ENCODE peak calls at places on chromosome 3, in six cellular contexts. S is K562, G is GM12878, R is IMR-90, C is SK-N-SH, K is HepG2. O is an unnamed sample.

GRCh38 chr3:72018339-72018984 is 233.5 kb upstream of the PROK2 start:
- DNase-seq in K (no peak), C (no peak), R (peak), S (peak), G (no peak), O (no peak)

GRCh38 chr3:190194506-190194905 is 73.8 kb upstream of the P3H2 start:
- DNase-seq in K (no peak), C (no peak), R (no peak), S (no peak), G (no peak), O (no peak)

GRCh38 chr3:122893754-122894668 is 99.1 kb downstream of the SLC49A4 start:
- DNase-seq in S (no peak), G (no peak), K (peak), C (peak), R (peak), O (no peak)

GRCh38 chr3:102605146-102605545 is 170.3 kb downstream of the ZPLD1 start:
- DNase-seq in R (no peak), S (no peak), C (no peak), K (no peak), G (no peak), O (no peak)

GRCh38 chr3:69819283-69819682 is 80.0 kb downstream of the MITF start:
- DNase-seq in K (no peak), G (no peak), R (no peak), C (no peak), S (no peak), O (no peak)

GRCh38 chr3:12964713-12965612 is 108.3 kb downstream of the IQSEC1 start:
- DNase-seq in R (no peak), K (peak), G (no peak), C (no peak), S (no peak), O (peak)

GRCh38 chr3:129084501-129084900 is 23.9 kb downstream of the GP9 start:
- DNase-seq in S (no peak), C (no peak), G (no peak), K (no peak), R (no peak), O (no peak)

GRCh38 chr3:63048927-63049326 is 173.7 kb upstream of the CADPS start:
- DNase-seq in G (no peak), S (no peak), R (no peak), C (no peak), K (no peak), O (no peak)

GRCh38 chr3:4908066-4908768 is 71.0 kb upstream of the BHLHE40 start:
- DNase-seq in G (no peak), R (no peak), S (no peak), K (no peak), C (no peak), O (no peak)

GRCh38 chr3:156626104-156626503 is 48.3 kb upstream of the TIPARP start:
- DNase-seq in R (no peak), G (no peak), C (no peak), S (no peak), K (no peak), O (no peak)

GRCh38 chr3:125163739-125164601 is 48.6 kb downstream of the SLC12A8 start:
- DNase-seq in C (no peak), S (peak), G (no peak), K (peak), R (no peak), O (no peak)

GRCh38 chr3:89380006-89380405 is 272.6 kb downstream of the EPHA3 start:
- DNase-seq in S (no peak), R (peak), C (no peak), K (no peak), G (no peak), O (no peak)

GRCh38 chr3:114649331-114649730 is 355.5 kb downstream of the TIGIT start:
- DNase-seq in R (peak), S (no peak), C (no peak), K (peak), G (no peak), O (peak)

GRCh38 chr3:67920311-67920710 is 265.9 kb upstream of the SUCLG2 start:
- DNase-seq in G (no peak), C (no peak), S (no peak), R (no peak), K (no peak), O (no peak)

GRCh38 chr3:157589168-157589567 is 86.0 kb upstream of the VEPH1 start:
- DNase-seq in K (no peak), C (no peak), G (no peak), S (no peak), R (no peak), O (no peak)

GRCh38 chr3:195075941-195076875 is 194.8 kb downstream of the XXYLT1 start:
- DNase-seq in S (no peak), C (peak), R (no peak), K (no peak), G (no peak), O (no peak)

GRCh38 chr3:17023006-17023664 is 138.4 kb downstream of the PLCL2 start:
- DNase-seq in R (peak), S (no peak), G (peak), K (no peak), C (no peak), O (no peak)

GRCh38 chr3:31165399-31165860 is 271.0 kb upstream of the GADL1 start:
- DNase-seq in G (no peak), K (no peak), C (no peak), S (no peak), R (peak), O (no peak)

GRCh38 chr3:100993309-100993708 is at the start of gene ABI3BP:
- DNase-seq in G (no peak), S (peak), C (peak), K (no peak), R (peak), O (peak)

GRCh38 chr3:59480486-59480995 is 430.7 kb upstream of the CFAP20DC start:
- DNase-seq in C (no peak), K (no peak), R (peak), S (no peak), G (peak), O (no peak)

GRCh38 chr3:49972656-49973055 is 32.7 kb downstream of the RBM6 start:
- DNase-seq in G (no peak), C (no peak), K (peak), S (no peak), R (no peak), O (no peak)

GRCh38 chr3:49966233-49966942 is 26.4 kb downstream of the RBM6 start:
- DNase-seq in S (no peak), G (no peak), K (no peak), C (no peak), R (no peak), O (no peak)

DNA sequence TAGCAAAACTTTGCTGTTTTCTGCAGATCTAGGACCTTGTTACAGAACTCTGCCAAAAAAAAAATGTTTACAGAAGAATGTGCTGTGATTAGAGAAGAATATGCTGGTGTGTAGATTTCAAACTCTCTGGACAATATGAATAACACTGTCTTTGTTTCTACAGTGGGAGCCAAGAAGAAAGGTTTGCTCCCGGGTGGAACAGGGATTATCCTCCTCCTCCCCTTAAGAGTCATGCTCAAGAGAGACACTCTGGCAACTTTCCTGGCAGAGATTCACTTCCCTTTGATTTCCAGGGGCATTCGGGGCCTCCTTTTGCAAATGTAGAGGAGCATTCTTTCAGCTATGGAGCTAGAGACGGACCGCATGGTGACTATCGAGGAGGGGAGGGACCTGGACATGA is 27.4 kb downstream of the RBM6 start:
- DNase-seq in R (peak), G (no peak), K (no peak), S (no peak), C (no peak), O (no peak)
- TF ChIP-seq SMC3 in R (no peak), G (no peak), K (no peak), S (no peak), C (no peak), O (no peak)

GRCh38 chr3:184344579-184345350 is 7.4 kb downstream of the FAM131A start:
- DNase-seq in C (no peak), S (no peak), K (no peak), G (no peak), R (no peak), O (no peak)

GRCh38 chr3:184343200-184343876 is 5.9 kb downstream of the FAM131A start:
- DNase-seq in R (peak), G (no peak), S (no peak), C (no peak), K (no peak), O (no peak)

GRCh38 chr3:184338538-184338945 is 1.1 kb downstream of the FAM131A start:
- DNase-seq in C (peak), K (no peak), G (no peak), S (no peak), R (peak), O (no peak)

GRCh38 chr3:184339016-184339415 is 1.6 kb downstream of the FAM131A start:
- DNase-seq in C (no peak), R (no peak), S (no peak), K (no peak), G (no peak), O (no peak)

GRCh38 chr3:184341925-184342324 is 4.5 kb downstream of the FAM131A start:
- DNase-seq in K (no peak), C (no peak), G (no peak), R (no peak), S (no peak), O (no peak)
- TF ChIP-seq SMC3 in K (no peak), C (no peak), G (no peak), R (no peak), S (no peak), O (no peak)

DNA sequence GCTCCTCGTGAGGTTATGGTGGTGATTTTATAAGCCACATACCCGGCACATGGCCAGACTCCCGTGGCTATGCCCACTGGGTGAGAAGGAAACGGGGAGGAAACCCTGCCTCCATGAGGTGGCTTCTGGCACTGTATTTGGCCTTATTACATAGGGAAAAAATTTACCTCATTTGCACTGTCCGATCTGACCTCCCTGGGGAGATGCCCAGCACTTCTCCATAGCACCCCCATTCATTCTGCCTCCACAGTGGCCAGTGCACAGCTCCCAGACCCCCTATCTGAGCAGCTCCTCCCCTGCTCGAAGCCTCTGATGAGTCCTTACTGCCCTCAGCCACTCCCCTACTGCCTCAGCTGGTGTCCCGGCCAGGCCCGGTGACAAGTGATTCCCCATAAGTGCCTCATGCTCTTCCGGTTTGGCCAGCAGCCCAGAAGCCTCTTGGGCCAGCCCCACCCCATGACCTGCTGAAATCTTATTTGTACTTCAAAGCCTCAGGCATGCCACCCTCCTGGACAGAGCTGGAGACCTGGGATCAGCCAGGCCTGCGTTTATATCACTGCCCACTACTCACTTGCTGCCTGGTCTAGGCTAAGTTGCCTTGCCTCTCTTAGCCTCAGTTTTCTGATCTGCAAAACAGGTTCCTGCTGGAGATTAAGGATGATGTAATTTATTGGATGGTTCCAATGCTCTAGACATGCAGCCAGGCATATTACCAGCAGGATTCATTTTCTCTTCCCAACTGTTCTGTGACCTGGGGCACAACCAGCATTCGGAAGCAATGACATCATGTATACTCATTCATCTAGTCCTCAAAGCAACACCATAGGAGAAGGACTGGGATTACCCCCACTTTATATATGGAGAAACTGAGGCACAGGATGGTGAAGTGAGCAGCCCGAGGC is 30.6 kb upstream of the SLC6A6 start:
- DNase-seq in G (no peak), K (peak), S (peak), C (peak), R (peak), O (peak)
- TF ChIP-seq SMC3 in G (no peak), K (no peak), S (peak), C (no peak), R (no peak), O (peak)

GRCh38 chr3:126548556-126549466 is 9.9 kb downstream of the C3orf22 start:
- DNase-seq in K (no peak), G (no peak), S (no peak), R (no peak), C (peak), O (no peak)

GRCh38 chr3:126551839-126552687 is 6.7 kb downstream of the C3orf22 start:
- DNase-seq in C (peak), S (no peak), K (no peak), R (no peak), G (no peak), O (no peak)

GRCh38 chr3:126550488-126551051 is 8.2 kb downstream of the C3orf22 start:
- DNase-seq in S (no peak), K (no peak), C (peak), R (no peak), G (no peak), O (no peak)

GRCh38 chr3:126551066-126551838 is 7.5 kb downstream of the C3orf22 start:
- DNase-seq in C (peak), R (no peak), G (no peak), S (no peak), K (no peak), O (no peak)

GRCh38 chr3:126549861-126550487 is 8.8 kb downstream of the C3orf22 start:
- DNase-seq in G (no peak), C (peak), K (no peak), S (no peak), R (no peak), O (no peak)
- TF ChIP-seq SMC3 in G (no peak), C (no peak), K (no peak), S (no peak), R (no peak), O (no peak)

DNA sequence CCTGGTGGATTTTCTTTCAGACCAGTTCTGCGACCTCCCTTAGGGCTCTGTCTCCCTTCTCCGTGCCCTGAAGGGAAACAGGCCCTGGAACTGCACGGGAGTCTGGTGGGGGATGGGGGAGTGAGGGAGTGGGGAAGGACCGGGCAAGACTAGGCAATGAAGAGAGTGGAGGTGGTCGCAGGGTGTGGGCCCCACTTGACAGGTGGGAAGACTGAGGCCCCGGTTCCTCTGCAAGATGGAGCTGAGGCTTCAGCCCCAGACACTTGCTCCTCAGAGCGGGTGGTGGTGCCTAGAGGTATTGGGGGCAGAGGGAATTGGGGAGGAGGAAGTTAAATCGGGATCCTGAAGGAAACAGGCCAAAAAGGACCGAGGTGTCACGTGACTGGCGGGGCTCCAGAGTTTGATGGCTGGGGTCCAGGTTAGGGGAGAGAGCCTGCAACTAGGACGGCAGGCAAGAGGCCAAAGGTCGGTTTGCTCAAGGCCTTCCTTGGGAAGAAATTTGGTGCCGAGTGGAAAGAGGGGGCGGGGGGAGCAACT is 597 bp upstream of the CAMK1 start:
- DNase-seq in C (peak), K (peak), G (no peak), S (no peak), R (no peak), O (no peak)
- TF ChIP-seq SMC3 in C (no peak), K (no peak), G (no peak), S (no peak), R (no peak), O (no peak)

GRCh38 chr3:46127503-46127902 is 80.6 kb downstream of the CCR1 start:
- DNase-seq in R (peak), K (peak), S (no peak), G (no peak), C (no peak), O (no peak)
- TF ChIP-seq SMC3 in R (no peak), K (no peak), S (no peak), G (no peak), C (no peak), O (no peak)

DNA sequence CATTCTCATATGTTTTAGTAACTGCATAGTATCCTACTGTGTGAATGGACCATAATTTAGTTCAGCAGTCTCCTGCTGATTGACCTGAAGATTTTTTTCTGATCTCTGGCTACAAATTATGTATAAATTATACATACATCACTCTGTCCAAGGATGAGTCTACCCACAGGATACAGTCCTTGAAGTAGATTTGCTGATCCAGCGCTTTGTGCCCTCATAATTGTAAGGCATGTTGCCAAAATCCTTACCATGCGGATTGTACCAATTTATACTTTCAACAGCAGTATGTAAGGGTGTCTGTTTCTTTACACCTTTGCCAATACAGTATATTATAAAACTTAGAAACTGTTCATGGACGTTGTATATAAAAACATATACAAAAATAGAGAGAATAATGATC is 46.5 kb downstream of the ACAA1 start:
- DNase-seq in G (no peak), S (no peak), C (no peak), R (no peak), K (no peak), O (no peak)
- TF ChIP-seq SMC3 in G (no peak), S (no peak), C (no peak), R (no peak), K (no peak), O (no peak)

DNA sequence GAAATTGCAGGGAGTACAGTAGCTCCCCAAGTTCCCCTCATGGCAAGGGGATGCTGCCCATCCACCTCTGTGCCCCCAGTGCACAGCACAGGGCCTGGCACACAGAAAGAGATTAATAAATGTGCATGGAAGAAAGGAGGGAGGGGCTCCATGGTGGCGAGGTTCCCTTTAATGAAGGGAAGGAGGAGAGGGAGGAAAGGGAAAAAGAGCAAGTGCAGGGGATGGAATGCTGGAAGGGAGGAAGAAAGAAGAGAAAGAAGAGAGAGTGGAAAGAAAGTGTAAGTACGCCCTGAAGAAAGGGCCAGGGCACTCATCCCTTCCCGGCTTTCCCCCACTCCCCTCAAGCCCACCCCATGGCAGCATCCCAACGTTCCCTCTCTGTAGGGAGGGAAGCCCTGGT is 1.5 kb upstream of the VIPR1 start:
- DNase-seq in R (no peak), K (no peak), S (no peak), C (no peak), G (no peak), O (no peak)
- TF ChIP-seq SMC3 in R (no peak), K (no peak), S (no peak), C (no peak), G (no peak), O (no peak)

O was measured in A549.